ENCODE peak calls at places on chromosomes 5 and 9, in seven cellular contexts. C is LHCN-M2, T is GM12878, Q is NCI-H510A, B is RWPE1, O is substantia nigra, N is MCF 10A. P is an unnamed sample.

GRCh38 chr5:31809037-31809910 is 170.3 kb downstream of the PDZD2 start:
- DNase-seq in N (peak), T (no peak), Q (peak), C (peak), B (peak), O (peak), P (no peak)

GRCh38 chr9:134407123-134407779 is 81.0 kb downstream of the RXRA start:
- DNase-seq in C (peak), T (peak), N (peak), B (peak), O (peak), Q (peak), P (peak)

GRCh38 chr5:168613996-168614395 is 34.8 kb upstream of the PANK3 start:
- DNase-seq in N (no peak), Q (no peak), T (no peak), C (no peak), O (no peak), B (no peak), P (no peak)

GRCh38 chr9:18296702-18297531 is 177.0 kb upstream of the ADAMTSL1 start:
- DNase-seq in T (no peak), O (no peak), B (no peak), N (peak), C (peak), Q (no peak), P (no peak)

GRCh38 chr5:146068977-146069779 is 36.2 kb downstream of the PLAC8L1 start:
- DNase-seq in C (no peak), Q (no peak), T (no peak), N (no peak), O (no peak), B (no peak), P (no peak)

GRCh38 chr9:109487247-109487646 is 10.9 kb downstream of the PTPN3 start:
- DNase-seq in T (no peak), C (no peak), N (no peak), O (no peak), Q (no peak), B (peak), P (no peak)

GRCh38 chr5:96260009-96260408 is 173.0 kb downstream of the PCSK1 start:
- DNase-seq in C (peak), B (no peak), T (no peak), Q (no peak), O (no peak), N (no peak), P (no peak)

GRCh38 chr5:172728481-172729241 is 42.3 kb downstream of the DUSP1 start:
- DNase-seq in C (no peak), B (no peak), O (no peak), T (no peak), N (no peak), Q (no peak), P (no peak)

GRCh38 chr5:107319921-107320320 is 350.8 kb downstream of the EFNA5 start:
- DNase-seq in T (no peak), N (no peak), Q (no peak), O (no peak), B (no peak), C (no peak), P (no peak)

GRCh38 chr9:21996438-21996837 is 1.8 kb downstream of the CDKN2B-AS1 start:
- DNase-seq in N (no peak), Q (peak), T (no peak), O (no peak), C (no peak), B (no peak), P (peak)

GRCh38 chr9:100465765-100466164 is 7.2 kb upstream of the TMEFF1 start:
- DNase-seq in C (no peak), T (no peak), B (no peak), N (no peak), Q (no peak), O (no peak), P (no peak)

GRCh38 chr5:66796306-66797292 is 200.4 kb downstream of the MAST4 start:
- DNase-seq in O (no peak), Q (no peak), N (peak), C (no peak), B (no peak), T (no peak), P (no peak)

GRCh38 chr5:74839228-74839627 is 27.0 kb downstream of the FAM169A start:
- DNase-seq in N (no peak), B (no peak), O (no peak), T (no peak), C (no peak), Q (no peak), P (no peak)

GRCh38 chr5:5017827-5018559 is 122.1 kb upstream of the ADAMTS16 start:
- DNase-seq in T (no peak), C (peak), Q (no peak), O (no peak), N (peak), B (no peak), P (no peak)

GRCh38 chr5:119250946-119251901 is 104.6 kb upstream of the TNFAIP8 start:
- DNase-seq in C (no peak), O (no peak), T (no peak), Q (no peak), N (peak), B (no peak), P (no peak)

GRCh38 chr5:57626703-57627102 is 144.1 kb upstream of the ACTBL2 start:
- DNase-seq in O (no peak), T (no peak), Q (no peak), B (no peak), N (peak), C (peak), P (no peak)

GRCh38 chr5:73424489-73425102 is 24.0 kb downstream of the FOXD1 start:
- DNase-seq in B (no peak), O (no peak), N (no peak), T (no peak), C (no peak), Q (no peak), P (no peak)

GRCh38 chr9:94057918-94058317 is 26.3 kb upstream of the PTPDC1 start:
- DNase-seq in N (no peak), B (no peak), O (no peak), Q (no peak), C (no peak), T (no peak), P (no peak)

GRCh38 chr5:644971-645370 is 32.8 kb downstream of the CEP72 start:
- DNase-seq in O (no peak), C (no peak), Q (no peak), T (no peak), B (no peak), N (no peak), P (no peak)

GRCh38 chr9:111483419-111483861 is 743 bp downstream of the ECPAS start:
- DNase-seq in O (peak), C (no peak), B (peak), Q (peak), N (no peak), T (no peak), P (no peak)

P was measured in DMS79.